ENCODE peak calls at places on chromosomes 7 and 10, in eight cellular contexts. One of them, this sample, is unnamed. For H3K4me1, the result is how much of the 10 kb centered on the place peaks cover.

GRCh38 chr7:121385800-121386179 is 10.3 kb downstream of the FAM3C start:
- DNase-seq in GM23338: no peak
- DNase-seq in NT2/D1: no peak
- DNase-seq in cardiac muscle cell: peak
- DNase-seq in PC-3: no peak
- DNase-seq in Peyer's patch: no peak
- DNase-seq in ovary: no peak
- DNase-seq in CD4-positive, alpha-beta memory T cell: peak
- DNase-seq in this sample: no peak

GRCh38 chr7:17325364-17325763 is 26.9 kb downstream of the AHR start:
- DNase-seq in CD4-positive, alpha-beta memory T cell: no peak
- DNase-seq in GM23338: no peak
- DNase-seq in ovary: no peak
- DNase-seq in Peyer's patch: no peak
- DNase-seq in NT2/D1: no peak
- DNase-seq in cardiac muscle cell: no peak
- DNase-seq in PC-3: peak
- DNase-seq in this sample: no peak

GRCh38 chr7:44541-44896 is 147.9 kb upstream of the FAM20C start:
- DNase-seq in PC-3: no peak
- DNase-seq in ovary: peak
- DNase-seq in cardiac muscle cell: no peak
- DNase-seq in NT2/D1: no peak
- DNase-seq in CD4-positive, alpha-beta memory T cell: no peak
- DNase-seq in GM23338: no peak
- DNase-seq in Peyer's patch: no peak
- DNase-seq in this sample: peak

GRCh38 chr7:145850636-145851035 is 266.0 kb upstream of the CNTNAP2 start:
- DNase-seq in CD4-positive, alpha-beta memory T cell: no peak
- DNase-seq in cardiac muscle cell: no peak
- DNase-seq in NT2/D1: no peak
- DNase-seq in PC-3: no peak
- DNase-seq in ovary: no peak
- DNase-seq in Peyer's patch: no peak
- DNase-seq in GM23338: peak
- DNase-seq in this sample: no peak

GRCh38 chr10:11208908-11209809 is 191.5 kb downstream of the CELF2 start:
- DNase-seq in CD4-positive, alpha-beta memory T cell: peak
- DNase-seq in NT2/D1: no peak
- DNase-seq in PC-3: no peak
- DNase-seq in ovary: no peak
- DNase-seq in GM23338: no peak
- DNase-seq in cardiac muscle cell: no peak
- DNase-seq in Peyer's patch: no peak
- DNase-seq in this sample: no peak

GRCh38 chr7:46835556-46835955 is 746.4 kb downstream of the TNS3 start:
- DNase-seq in cardiac muscle cell: peak
- DNase-seq in NT2/D1: no peak
- DNase-seq in GM23338: no peak
- DNase-seq in Peyer's patch: no peak
- DNase-seq in CD4-positive, alpha-beta memory T cell: no peak
- DNase-seq in ovary: no peak
- DNase-seq in PC-3: no peak
- DNase-seq in this sample: no peak

GRCh38 chr7:55052081-55052480 is 33.3 kb downstream of the EGFR start:
- DNase-seq in NT2/D1: no peak
- DNase-seq in CD4-positive, alpha-beta memory T cell: no peak
- DNase-seq in cardiac muscle cell: peak
- DNase-seq in GM23338: no peak
- DNase-seq in Peyer's patch: no peak
- DNase-seq in ovary: no peak
- DNase-seq in PC-3: peak
- DNase-seq in this sample: no peak

GRCh38 chr7:96422388-96422787 is 100.5 kb upstream of the SLC25A13 start:
- DNase-seq in ovary: no peak
- DNase-seq in CD4-positive, alpha-beta memory T cell: no peak
- DNase-seq in GM23338: no peak
- DNase-seq in Peyer's patch: no peak
- DNase-seq in cardiac muscle cell: no peak
- DNase-seq in PC-3: no peak
- DNase-seq in NT2/D1: no peak
- DNase-seq in this sample: no peak

GRCh38 chr7:55563596-55564325 is 8.5 kb downstream of the VOPP1 start:
- DNase-seq in CD4-positive, alpha-beta memory T cell: no peak
- DNase-seq in Peyer's patch: no peak
- DNase-seq in ovary: no peak
- DNase-seq in PC-3: peak
- DNase-seq in cardiac muscle cell: no peak
- DNase-seq in NT2/D1: no peak
- DNase-seq in GM23338: peak
- DNase-seq in this sample: no peak

GRCh38 chr7:30503273-30504212 is 1.1 kb downstream of the GGCT start:
- DNase-seq in NT2/D1: no peak
- DNase-seq in PC-3: peak
- DNase-seq in GM23338: no peak
- DNase-seq in ovary: no peak
- DNase-seq in cardiac muscle cell: peak
- DNase-seq in Peyer's patch: no peak
- DNase-seq in CD4-positive, alpha-beta memory T cell: no peak
- DNase-seq in this sample: no peak

GRCh38 chr10:70357447-70358035 is 24.9 kb downstream of the LRRC20 start:
- DNase-seq in Peyer's patch: no peak
- DNase-seq in ovary: no peak
- DNase-seq in NT2/D1: no peak
- DNase-seq in CD4-positive, alpha-beta memory T cell: no peak
- DNase-seq in GM23338: no peak
- DNase-seq in PC-3: peak
- DNase-seq in cardiac muscle cell: no peak
- DNase-seq in this sample: no peak

GRCh38 chr10:70352401-70353097 is 29.9 kb downstream of the LRRC20 start:
- DNase-seq in NT2/D1: no peak
- DNase-seq in PC-3: no peak
- DNase-seq in GM23338: no peak
- DNase-seq in cardiac muscle cell: peak
- DNase-seq in Peyer's patch: no peak
- DNase-seq in ovary: no peak
- DNase-seq in CD4-positive, alpha-beta memory T cell: no peak
- DNase-seq in this sample: no peak

GRCh38 chr10:70354566-70355233 is 27.7 kb downstream of the LRRC20 start:
- DNase-seq in PC-3: no peak
- DNase-seq in ovary: no peak
- DNase-seq in Peyer's patch: no peak
- DNase-seq in cardiac muscle cell: no peak
- DNase-seq in NT2/D1: no peak
- DNase-seq in GM23338: no peak
- DNase-seq in CD4-positive, alpha-beta memory T cell: no peak
- DNase-seq in this sample: no peak

GRCh38 chr10:70355234-70356021 is 27.0 kb downstream of the LRRC20 start:
- DNase-seq in NT2/D1: no peak
- DNase-seq in Peyer's patch: peak
- DNase-seq in PC-3: no peak
- DNase-seq in ovary: no peak
- DNase-seq in CD4-positive, alpha-beta memory T cell: no peak
- DNase-seq in GM23338: no peak
- DNase-seq in cardiac muscle cell: peak
- DNase-seq in this sample: no peak

DNA sequence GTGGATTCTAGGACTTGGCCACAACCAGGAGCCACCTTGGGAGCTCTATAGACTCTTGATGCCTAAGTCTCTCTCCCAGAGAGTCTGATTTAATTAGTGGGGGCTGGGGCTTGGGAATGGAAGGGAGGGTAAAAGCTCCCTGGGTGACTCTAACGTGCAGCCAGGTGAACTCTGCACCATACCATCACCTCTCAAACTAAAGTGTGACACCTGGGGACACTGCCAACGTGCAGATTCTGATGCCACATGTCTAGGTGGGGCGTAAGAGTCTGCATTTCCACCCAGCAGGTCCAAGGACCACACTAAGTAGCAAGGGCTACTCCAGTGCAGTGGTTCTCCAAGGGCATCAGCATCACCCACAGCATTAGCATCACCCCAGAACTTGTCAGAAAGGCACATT is 28.3 kb downstream of the LRRC20 start:
- DNase-seq in CD4-positive, alpha-beta memory T cell: no peak
- DNase-seq in GM23338: no peak
- DNase-seq in Peyer's patch: no peak
- DNase-seq in cardiac muscle cell: no peak
- DNase-seq in ovary: no peak
- DNase-seq in NT2/D1: no peak
- DNase-seq in PC-3: no peak
- DNase-seq in this sample: no peak
- H3K4me1 ChIP-seq in CD4-positive, alpha-beta memory T cell: under half
- H3K4me1 ChIP-seq in GM23338: under half
- H3K4me1 ChIP-seq in Peyer's patch: under half
- H3K4me1 ChIP-seq in cardiac muscle cell: under half
- H3K4me1 ChIP-seq in ovary: under half
- H3K4me1 ChIP-seq in NT2/D1: under half
- H3K4me1 ChIP-seq in PC-3: under half
- H3K4me1 ChIP-seq in this sample: under half

GRCh38 chr10:32049113-32049512 is 7.1 kb downstream of the KIF5B start:
- DNase-seq in ovary: no peak
- DNase-seq in NT2/D1: no peak
- DNase-seq in cardiac muscle cell: no peak
- DNase-seq in Peyer's patch: no peak
- DNase-seq in GM23338: no peak
- DNase-seq in CD4-positive, alpha-beta memory T cell: no peak
- DNase-seq in PC-3: no peak
- DNase-seq in this sample: no peak
- H3K4me1 ChIP-seq in ovary: under half
- H3K4me1 ChIP-seq in NT2/D1: under half
- H3K4me1 ChIP-seq in cardiac muscle cell: under half
- H3K4me1 ChIP-seq in Peyer's patch: under half
- H3K4me1 ChIP-seq in GM23338: under half
- H3K4me1 ChIP-seq in CD4-positive, alpha-beta memory T cell: half or more
- H3K4me1 ChIP-seq in PC-3: under half
- H3K4me1 ChIP-seq in this sample: under half

DNA sequence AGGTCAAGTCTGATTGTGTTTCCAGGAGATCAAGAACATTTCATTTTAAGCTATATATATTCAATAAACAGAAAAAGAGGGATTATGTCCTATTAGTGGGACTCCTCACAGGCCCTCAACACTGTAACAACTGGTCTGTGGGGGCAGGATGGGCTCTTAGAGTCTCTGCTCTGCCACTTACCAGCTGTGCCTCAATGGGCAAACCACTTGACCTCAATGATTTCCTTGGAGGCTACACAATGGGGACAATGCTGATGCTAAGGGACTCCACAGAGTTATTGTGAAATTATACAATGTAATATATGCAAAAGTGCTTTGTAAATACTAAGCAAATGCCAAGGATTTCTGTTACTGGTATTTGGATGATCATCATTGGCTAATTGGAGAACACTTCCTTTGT is 33.2 kb upstream of the MXI1 start:
- DNase-seq in Peyer's patch: no peak
- DNase-seq in CD4-positive, alpha-beta memory T cell: no peak
- DNase-seq in cardiac muscle cell: no peak
- DNase-seq in GM23338: no peak
- DNase-seq in ovary: no peak
- DNase-seq in NT2/D1: no peak
- DNase-seq in PC-3: no peak
- DNase-seq in this sample: no peak
- H3K4me1 ChIP-seq in Peyer's patch: under half
- H3K4me1 ChIP-seq in CD4-positive, alpha-beta memory T cell: under half
- H3K4me1 ChIP-seq in cardiac muscle cell: under half
- H3K4me1 ChIP-seq in GM23338: under half
- H3K4me1 ChIP-seq in ovary: under half
- H3K4me1 ChIP-seq in NT2/D1: under half
- H3K4me1 ChIP-seq in PC-3: under half
- H3K4me1 ChIP-seq in this sample: under half

GRCh38 chr10:71741029-71741428 is 21.5 kb upstream of the C10orf105 start:
- DNase-seq in CD4-positive, alpha-beta memory T cell: no peak
- DNase-seq in Peyer's patch: no peak
- DNase-seq in PC-3: no peak
- DNase-seq in NT2/D1: no peak
- DNase-seq in ovary: no peak
- DNase-seq in cardiac muscle cell: no peak
- DNase-seq in GM23338: no peak
- DNase-seq in this sample: no peak
- H3K4me1 ChIP-seq in CD4-positive, alpha-beta memory T cell: half or more
- H3K4me1 ChIP-seq in Peyer's patch: under half
- H3K4me1 ChIP-seq in PC-3: under half
- H3K4me1 ChIP-seq in NT2/D1: under half
- H3K4me1 ChIP-seq in ovary: under half
- H3K4me1 ChIP-seq in cardiac muscle cell: under half
- H3K4me1 ChIP-seq in GM23338: under half
- H3K4me1 ChIP-seq in this sample: under half

GRCh38 chr10:514137-514671 is 175.3 kb downstream of the DIP2C start:
- DNase-seq in NT2/D1: no peak
- DNase-seq in cardiac muscle cell: no peak
- DNase-seq in PC-3: no peak
- DNase-seq in GM23338: no peak
- DNase-seq in Peyer's patch: no peak
- DNase-seq in ovary: no peak
- DNase-seq in CD4-positive, alpha-beta memory T cell: no peak
- DNase-seq in this sample: peak
- H3K4me1 ChIP-seq in NT2/D1: under half
- H3K4me1 ChIP-seq in cardiac muscle cell: under half
- H3K4me1 ChIP-seq in PC-3: under half
- H3K4me1 ChIP-seq in GM23338: under half
- H3K4me1 ChIP-seq in Peyer's patch: under half
- H3K4me1 ChIP-seq in ovary: under half
- H3K4me1 ChIP-seq in CD4-positive, alpha-beta memory T cell: under half
- H3K4me1 ChIP-seq in this sample: under half

This sample was measured in right cardiac atrium.